ENCODE peak calls at places on chromosomes 12 and 14, in eight cellular contexts. One of them, this sample, is unnamed.
A peak's percentile ranks its signal among the peaks of the same experiment; 100 is the strongest.

GRCh38 chr14:59588136-59588535 is 11.5 kb upstream of the CCDC175 start:
- DNase-seq in PC-3: no peak
- DNase-seq in astrocyte: no peak
- DNase-seq in IMR-90: no peak
- DNase-seq in NT2/D1: no peak
- DNase-seq in aorta: no peak
- DNase-seq in right lobe of liver: no peak
- DNase-seq in uterus: no peak
- DNase-seq in this sample: no peak

GRCh38 chr12:52442600-52443061 is 8.5 kb upstream of the KRT75 start:
- DNase-seq in PC-3: peak; percentile 99
- DNase-seq in astrocyte: peak; percentile 95
- DNase-seq in IMR-90: peak; percentile 74
- DNase-seq in NT2/D1: peak; percentile 54
- DNase-seq in aorta: no peak
- DNase-seq in right lobe of liver: no peak
- DNase-seq in uterus: no peak
- DNase-seq in this sample: peak; percentile 87

GRCh38 chr12:16884056-16884455 is 278.1 kb upstream of the LMO3 start:
- DNase-seq in PC-3: no peak
- DNase-seq in astrocyte: no peak
- DNase-seq in IMR-90: no peak
- DNase-seq in NT2/D1: no peak
- DNase-seq in aorta: no peak
- DNase-seq in right lobe of liver: no peak
- DNase-seq in uterus: no peak
- DNase-seq in this sample: no peak

GRCh38 chr12:29288031-29288430 is 92.9 kb downstream of the ERGIC2 start:
- DNase-seq in PC-3: no peak
- DNase-seq in astrocyte: peak; percentile 42
- DNase-seq in IMR-90: no peak
- DNase-seq in NT2/D1: no peak
- DNase-seq in aorta: no peak
- DNase-seq in right lobe of liver: no peak
- DNase-seq in uterus: no peak
- DNase-seq in this sample: no peak

GRCh38 chr12:31523306-31523705 is 67.6 kb downstream of the DENND5B start:
- DNase-seq in PC-3: no peak
- DNase-seq in astrocyte: peak; percentile 23
- DNase-seq in IMR-90: no peak
- DNase-seq in NT2/D1: no peak
- DNase-seq in aorta: no peak
- DNase-seq in right lobe of liver: no peak
- DNase-seq in uterus: no peak
- DNase-seq in this sample: no peak

GRCh38 chr12:58602736-58603135 is 317.6 kb downstream of the LRIG3 start:
- DNase-seq in PC-3: no peak
- DNase-seq in astrocyte: no peak
- DNase-seq in IMR-90: no peak
- DNase-seq in NT2/D1: no peak
- DNase-seq in aorta: no peak
- DNase-seq in right lobe of liver: no peak
- DNase-seq in uterus: no peak
- DNase-seq in this sample: no peak

GRCh38 chr12:69732088-69732487 is 6.6 kb upstream of the RAB3IP start:
- DNase-seq in PC-3: peak; percentile 66
- DNase-seq in astrocyte: peak; percentile 55
- DNase-seq in IMR-90: no peak
- DNase-seq in NT2/D1: no peak
- DNase-seq in aorta: no peak
- DNase-seq in right lobe of liver: no peak
- DNase-seq in uterus: no peak
- DNase-seq in this sample: no peak

GRCh38 chr12:102061096-102061555 is 665 bp downstream of the WASHC3 start:
- DNase-seq in PC-3: peak; percentile 48
- DNase-seq in astrocyte: peak; percentile 4
- DNase-seq in IMR-90: peak; percentile 1
- DNase-seq in NT2/D1: no peak
- DNase-seq in aorta: no peak
- DNase-seq in right lobe of liver: no peak
- DNase-seq in uterus: no peak
- DNase-seq in this sample: no peak

GRCh38 chr12:98799411-98799810 is 154.3 kb downstream of the APAF1 start:
- DNase-seq in PC-3: peak; percentile 23
- DNase-seq in astrocyte: no peak
- DNase-seq in IMR-90: no peak
- DNase-seq in NT2/D1: no peak
- DNase-seq in aorta: no peak
- DNase-seq in right lobe of liver: no peak
- DNase-seq in uterus: no peak
- DNase-seq in this sample: peak; percentile 44

GRCh38 chr12:106498056-106498455 is 84.7 kb upstream of the RFX4 start:
- DNase-seq in PC-3: no peak
- DNase-seq in astrocyte: peak; percentile 14
- DNase-seq in IMR-90: peak; percentile 16
- DNase-seq in NT2/D1: no peak
- DNase-seq in aorta: no peak
- DNase-seq in right lobe of liver: no peak
- DNase-seq in uterus: no peak
- DNase-seq in this sample: no peak

GRCh38 chr12:62581288-62582064 is 114.8 kb downstream of the MON2 start:
- DNase-seq in PC-3: peak; percentile 65
- DNase-seq in astrocyte: peak; percentile 51
- DNase-seq in IMR-90: peak; percentile 73
- DNase-seq in NT2/D1: peak; percentile 20
- DNase-seq in aorta: no peak
- DNase-seq in right lobe of liver: no peak
- DNase-seq in uterus: no peak
- DNase-seq in this sample: peak; percentile 74

GRCh38 chr12:1660304-1661187 is 30.3 kb upstream of the ADIPOR2 start:
- DNase-seq in PC-3: no peak
- DNase-seq in astrocyte: no peak
- DNase-seq in IMR-90: no peak
- DNase-seq in NT2/D1: no peak
- DNase-seq in aorta: no peak
- DNase-seq in right lobe of liver: peak; percentile 94
- DNase-seq in uterus: peak; percentile 65
- DNase-seq in this sample: no peak

GRCh38 chr12:47808574-47809380 is 10.9 kb downstream of the HDAC7 start:
- DNase-seq in PC-3: peak; percentile 35
- DNase-seq in astrocyte: no peak
- DNase-seq in IMR-90: peak; percentile 44
- DNase-seq in NT2/D1: no peak
- DNase-seq in aorta: no peak
- DNase-seq in right lobe of liver: no peak
- DNase-seq in uterus: no peak
- DNase-seq in this sample: peak; percentile 49

GRCh38 chr14:49363926-49364751 is 222.0 kb downstream of the RPS29 start:
- DNase-seq in PC-3: no peak
- DNase-seq in astrocyte: no peak
- DNase-seq in IMR-90: no peak
- DNase-seq in NT2/D1: no peak
- DNase-seq in aorta: no peak
- DNase-seq in right lobe of liver: no peak
- DNase-seq in uterus: no peak
- DNase-seq in this sample: peak; percentile 78

GRCh38 chr14:46571970-46572369 is 79.6 kb downstream of the RPL10L start:
- DNase-seq in PC-3: peak; percentile 91
- DNase-seq in astrocyte: peak; percentile 90
- DNase-seq in IMR-90: no peak
- DNase-seq in NT2/D1: no peak
- DNase-seq in aorta: no peak
- DNase-seq in right lobe of liver: no peak
- DNase-seq in uterus: no peak
- DNase-seq in this sample: no peak

GRCh38 chr14:41051801-41052200 is 554.9 kb upstream of the LRFN5 start:
- DNase-seq in PC-3: no peak
- DNase-seq in astrocyte: no peak
- DNase-seq in IMR-90: no peak
- DNase-seq in NT2/D1: no peak
- DNase-seq in aorta: no peak
- DNase-seq in right lobe of liver: no peak
- DNase-seq in uterus: no peak
- DNase-seq in this sample: peak; percentile 42

GRCh38 chr14:73746540-73747385 is 32.6 kb upstream of the PNMA1 start:
- DNase-seq in PC-3: no peak
- DNase-seq in astrocyte: no peak
- DNase-seq in IMR-90: no peak
- DNase-seq in NT2/D1: no peak
- DNase-seq in aorta: no peak
- DNase-seq in right lobe of liver: no peak
- DNase-seq in uterus: no peak
- DNase-seq in this sample: no peak
- H3K4me1 ChIP-seq in PC-3: peaks cover 69% of the 10 kb centered on the region
- H3K4me1 ChIP-seq in astrocyte: peaks cover 46% of the 10 kb centered on the region
- H3K4me1 ChIP-seq in IMR-90: peaks cover 63% of the 10 kb centered on the region
- H3K4me1 ChIP-seq in NT2/D1: peaks cover 31% of the 10 kb centered on the region
- H3K4me1 ChIP-seq in aorta: peaks cover 6% of the 10 kb centered on the region
- H3K4me1 ChIP-seq in right lobe of liver: peaks cover 19% of the 10 kb centered on the region
- H3K4me1 ChIP-seq in uterus: peaks cover 63% of the 10 kb centered on the region
- H3K4me1 ChIP-seq in this sample: peaks cover 21% of the 10 kb centered on the region

DNA sequence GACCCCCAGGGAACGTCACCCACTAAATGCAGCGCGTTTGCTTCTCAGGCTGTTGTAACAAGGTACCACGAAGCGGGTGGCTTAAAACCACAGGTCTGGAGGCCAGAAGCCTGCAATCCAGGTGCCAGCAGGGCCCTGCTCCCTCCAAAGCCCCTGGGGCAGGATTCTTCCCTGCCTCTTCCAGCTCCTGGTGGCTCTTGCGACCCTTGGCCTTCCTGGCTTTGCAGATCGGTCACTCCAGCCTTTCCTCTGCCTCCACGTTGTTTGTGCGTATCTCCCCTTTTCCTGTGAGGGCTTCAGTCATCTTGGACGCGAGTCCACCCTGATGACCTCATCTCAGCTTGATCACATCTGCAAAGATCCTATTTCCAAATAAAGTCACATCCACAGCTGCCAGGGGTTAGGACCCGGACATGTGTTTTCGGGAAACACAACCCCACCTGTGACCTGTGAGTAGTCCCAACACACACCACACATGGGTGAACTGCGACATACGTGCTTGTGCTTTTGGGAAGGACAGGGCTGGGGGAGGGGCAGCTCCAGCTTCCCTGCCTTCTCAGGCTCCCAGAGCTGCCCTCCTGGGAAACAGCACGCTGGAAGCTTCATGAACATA is 114.5 kb upstream of the NCOR2 start:
- DNase-seq in PC-3: peak; percentile 75
- DNase-seq in astrocyte: peak; percentile 82
- DNase-seq in IMR-90: peak; percentile 95
- DNase-seq in NT2/D1: no peak
- DNase-seq in aorta: peak; percentile 84
- DNase-seq in right lobe of liver: no peak
- DNase-seq in uterus: peak; percentile 79
- DNase-seq in this sample: peak; percentile 59
- H3K4me1 ChIP-seq in PC-3: peaks cover 69% of the 10 kb centered on the region
- H3K4me1 ChIP-seq in astrocyte: peaks cover 67% of the 10 kb centered on the region
- H3K4me1 ChIP-seq in IMR-90: peaks cover 33% of the 10 kb centered on the region
- H3K4me1 ChIP-seq in NT2/D1: peaks cover 43% of the 10 kb centered on the region
- H3K4me1 ChIP-seq in aorta: no peaks in the 10 kb centered on the region
- H3K4me1 ChIP-seq in right lobe of liver: no peaks in the 10 kb centered on the region
- H3K4me1 ChIP-seq in uterus: peaks cover 19% of the 10 kb centered on the region
- H3K4me1 ChIP-seq in this sample: peaks cover 3% of the 10 kb centered on the region

DNA sequence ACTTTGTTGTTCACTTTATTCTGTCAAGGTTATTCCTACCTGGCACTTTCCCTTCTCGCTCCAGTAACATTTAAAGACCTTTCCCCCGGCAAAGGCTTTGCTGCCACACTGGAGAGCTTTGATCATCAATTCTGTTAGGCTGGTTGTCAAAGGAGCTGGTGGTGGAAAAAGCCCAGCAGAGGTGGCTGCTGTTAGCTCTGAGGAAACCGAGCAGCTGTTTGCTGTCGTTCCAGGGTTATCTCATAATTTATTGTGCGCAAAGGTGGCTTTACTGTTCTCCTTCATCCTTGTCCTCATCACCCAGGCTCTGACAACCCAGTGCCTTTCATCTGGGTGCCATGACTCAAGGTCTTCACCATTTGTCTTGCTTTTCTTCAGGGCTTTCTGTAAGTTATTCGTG is 38.2 kb upstream of the CRADD start:
- DNase-seq in PC-3: no peak
- DNase-seq in astrocyte: no peak
- DNase-seq in IMR-90: no peak
- DNase-seq in NT2/D1: no peak
- DNase-seq in aorta: no peak
- DNase-seq in right lobe of liver: no peak
- DNase-seq in uterus: no peak
- DNase-seq in this sample: no peak
- H3K4me1 ChIP-seq in PC-3: no peaks in the 10 kb centered on the region
- H3K4me1 ChIP-seq in astrocyte: no peaks in the 10 kb centered on the region
- H3K4me1 ChIP-seq in IMR-90: peaks cover 2% of the 10 kb centered on the region
- H3K4me1 ChIP-seq in NT2/D1: no peaks in the 10 kb centered on the region
- H3K4me1 ChIP-seq in aorta: no peaks in the 10 kb centered on the region
- H3K4me1 ChIP-seq in right lobe of liver: no peaks in the 10 kb centered on the region
- H3K4me1 ChIP-seq in uterus: no peaks in the 10 kb centered on the region
- H3K4me1 ChIP-seq in this sample: no peaks in the 10 kb centered on the region

GRCh38 chr12:26240329-26240815 is 45.0 kb downstream of the SSPN start:
- DNase-seq in PC-3: no peak
- DNase-seq in astrocyte: no peak
- DNase-seq in IMR-90: no peak
- DNase-seq in NT2/D1: no peak
- DNase-seq in aorta: no peak
- DNase-seq in right lobe of liver: no peak
- DNase-seq in uterus: no peak
- DNase-seq in this sample: no peak

GRCh38 chr12:26241095-26241494 is 45.7 kb downstream of the SSPN start:
- DNase-seq in PC-3: no peak
- DNase-seq in astrocyte: no peak
- DNase-seq in IMR-90: no peak
- DNase-seq in NT2/D1: no peak
- DNase-seq in aorta: no peak
- DNase-seq in right lobe of liver: no peak
- DNase-seq in uterus: no peak
- DNase-seq in this sample: no peak

GRCh38 chr12:26238341-26239126 is 43.2 kb downstream of the SSPN start:
- DNase-seq in PC-3: peak; percentile 19
- DNase-seq in astrocyte: peak; percentile 71
- DNase-seq in IMR-90: no peak
- DNase-seq in NT2/D1: no peak
- DNase-seq in aorta: no peak
- DNase-seq in right lobe of liver: no peak
- DNase-seq in uterus: no peak
- DNase-seq in this sample: no peak

GRCh38 chr12:26239508-26240328 is 44.3 kb downstream of the SSPN start:
- DNase-seq in PC-3: peak; percentile 99
- DNase-seq in astrocyte: peak; percentile 100
- DNase-seq in IMR-90: peak; percentile 79
- DNase-seq in NT2/D1: peak; percentile 48
- DNase-seq in aorta: peak; percentile 92
- DNase-seq in right lobe of liver: no peak
- DNase-seq in uterus: peak; percentile 41
- DNase-seq in this sample: no peak

DNA sequence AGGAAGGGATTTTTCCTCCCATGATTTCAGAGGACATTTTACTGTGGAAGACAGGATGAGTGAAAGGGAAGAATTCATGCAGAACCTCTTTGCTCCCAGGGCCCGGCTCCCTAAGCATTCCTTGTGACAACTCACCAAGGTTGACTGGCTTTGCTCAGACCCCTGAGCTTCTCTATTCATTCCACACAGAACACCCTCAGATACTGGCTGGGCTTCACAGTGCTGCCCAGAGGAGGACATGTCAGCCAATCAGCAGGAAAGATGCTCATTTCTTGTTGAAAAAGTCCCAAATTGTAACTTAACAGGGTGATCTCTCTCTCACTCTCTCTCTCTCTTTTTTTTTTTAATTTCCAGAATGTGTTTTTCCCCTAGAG is 43.7 kb downstream of the SSPN start:
- DNase-seq in PC-3: no peak
- DNase-seq in astrocyte: no peak
- DNase-seq in IMR-90: peak; percentile 14
- DNase-seq in NT2/D1: no peak
- DNase-seq in aorta: no peak
- DNase-seq in right lobe of liver: no peak
- DNase-seq in uterus: no peak
- DNase-seq in this sample: no peak
- H3K4me1 ChIP-seq in PC-3: peaks cover 49% of the 10 kb centered on the region
- H3K4me1 ChIP-seq in astrocyte: peaks cover 27% of the 10 kb centered on the region
- H3K4me1 ChIP-seq in IMR-90: peaks cover 4% of the 10 kb centered on the region
- H3K4me1 ChIP-seq in NT2/D1: peaks cover 5% of the 10 kb centered on the region
- H3K4me1 ChIP-seq in aorta: no peaks in the 10 kb centered on the region
- H3K4me1 ChIP-seq in right lobe of liver: no peaks in the 10 kb centered on the region
- H3K4me1 ChIP-seq in uterus: no peaks in the 10 kb centered on the region
- H3K4me1 ChIP-seq in this sample: no peaks in the 10 kb centered on the region

This sample was measured in mesendoderm.